ENCODE peak calls at places on chromosomes 6 and 20, in eight cellular contexts. L is GM10248, P is GM04504, X is cardiac muscle cell, F is dermis blood vessel endothelial cell, D is left ventricle myocardium inferior, N is H4, J is lung. C is an unnamed sample.

GRCh38 chr6:767755-768512 is 75.0 kb upstream of the EXOC2 start:
- DNase-seq in L (no peak), P (no peak), X (no peak), F (no peak), D (no peak), N (no peak), J (no peak), C (no peak)

GRCh38 chr6:143158113-143158581 is 97.5 kb downstream of the AIG1 start:
- DNase-seq in L (no peak), P (no peak), X (no peak), F (peak), D (no peak), N (no peak), J (no peak), C (no peak)

GRCh38 chr6:30781697-30782424 is 37.5 kb upstream of the IER3 start:
- DNase-seq in L (no peak), P (peak), X (peak), F (peak), D (peak), N (peak), J (peak), C (peak)

GRCh38 chr6:108510461-108511319 is 50.0 kb upstream of the FOXO3 start:
- DNase-seq in L (no peak), P (no peak), X (no peak), F (no peak), D (no peak), N (no peak), J (no peak), C (no peak)

GRCh38 chr6:71879016-71879415 is 7.3 kb upstream of the RIMS1 start:
- DNase-seq in L (no peak), P (no peak), X (no peak), F (no peak), D (no peak), N (no peak), J (no peak), C (no peak)

GRCh38 chr6:147298461-147298860 is 94.2 kb downstream of the STXBP5 start:
- DNase-seq in L (no peak), P (no peak), X (no peak), F (no peak), D (no peak), N (no peak), J (no peak), C (no peak)

GRCh38 chr20:59772373-59772705 is 161.1 kb downstream of the SYCP2 start:
- DNase-seq in L (no peak), P (no peak), X (no peak), F (no peak), D (no peak), N (no peak), J (no peak), C (no peak)

GRCh38 chr20:46230811-46231282 is 77.5 kb downstream of the CDH22 start:
- DNase-seq in L (no peak), P (no peak), X (peak), F (peak), D (peak), N (no peak), J (no peak), C (peak)

GRCh38 chr20:19920388-19921138 is 96.6 kb upstream of the NAA20 start:
- DNase-seq in L (no peak), P (no peak), X (no peak), F (no peak), D (no peak), N (no peak), J (no peak), C (no peak)

GRCh38 chr6:160070427-160070826 is 51.2 kb upstream of the SLC22A1 start:
- DNase-seq in L (no peak), P (no peak), X (no peak), F (no peak), D (no peak), N (no peak), J (no peak), C (no peak)

GRCh38 chr20:2130668-2131067 is 29.0 kb downstream of the STK35 start:
- DNase-seq in L (no peak), P (no peak), X (no peak), F (no peak), D (no peak), N (no peak), J (no peak), C (no peak)

GRCh38 chr20:61620174-61620573 is 368.1 kb downstream of the CDH4 start:
- DNase-seq in L (no peak), P (no peak), X (no peak), F (no peak), D (no peak), N (no peak), J (no peak), C (no peak)

GRCh38 chr20:57672953-57673575 is 36.8 kb downstream of the PMEPA1 start:
- DNase-seq in L (no peak), P (no peak), X (no peak), F (no peak), D (no peak), N (no peak), J (no peak), C (no peak)

GRCh38 chr6:116405147-116405546 is 34.4 kb downstream of the DSE start:
- DNase-seq in L (peak), P (peak), X (no peak), F (no peak), D (no peak), N (no peak), J (no peak), C (no peak)

GRCh38 chr20:54107600-54108393 is 37.4 kb upstream of the BCAS1 start:
- DNase-seq in L (no peak), P (no peak), X (no peak), F (no peak), D (no peak), N (no peak), J (no peak), C (no peak)

GRCh38 chr20:40275738-40276137 is 413.3 kb downstream of the MAFB start:
- DNase-seq in L (no peak), P (no peak), X (no peak), F (no peak), D (no peak), N (no peak), J (no peak), C (no peak)

GRCh38 chr6:38133932-38134703 is 314.6 kb downstream of the ZFAND3 start:
- DNase-seq in L (no peak), P (no peak), X (no peak), F (no peak), D (no peak), N (no peak), J (no peak), C (no peak)

GRCh38 chr6:76814496-76815458 is 648.5 kb downstream of the HTR1B start:
- DNase-seq in L (no peak), P (no peak), X (peak), F (no peak), D (no peak), N (no peak), J (no peak), C (no peak)

C was measured in Right ventricle myocardium inferior.